ENCODE peak calls at places on chromosome 6, in eight cellular contexts. V, J, W, H, Z, G, E and P are unnamed samples.
A peak's percentile ranks its signal among the peaks of the same experiment; 100 is the strongest.

GRCh38 chr6:144898052-144898689 is 613.0 kb downstream of the UTRN start:
- DNase-seq in Z (no peak), G (no peak), H (no peak), J (no peak), V (no peak), W (no peak), E (no peak), P (no peak)

GRCh38 chr6:148146717-148147116 is 195.9 kb upstream of the SASH1 start:
- DNase-seq in J (no peak), W (peak; percentile 12), Z (no peak), G (no peak), H (no peak), V (no peak), E (no peak), P (no peak)

GRCh38 chr6:72032056-72032455 is 145.7 kb downstream of the RIMS1 start:
- DNase-seq in E (no peak), J (no peak), Z (no peak), G (no peak), W (no peak), V (no peak), H (no peak), P (no peak)

GRCh38 chr6:14897836-14898235 is 348.0 kb upstream of the JARID2 start:
- DNase-seq in Z (no peak), V (no peak), W (no peak), E (no peak), H (no peak), J (no peak), G (no peak), P (no peak)

GRCh38 chr6:116278478-116278822 is 1.3 kb downstream of the TSPYL1 start:
- DNase-seq in E (no peak), V (no peak), W (no peak), H (no peak), Z (no peak), G (no peak), J (no peak), P (no peak)

GRCh38 chr6:2760882-2761842 is 4.0 kb upstream of the WRNIP1 start:
- DNase-seq in H (no peak), Z (no peak), E (no peak), W (no peak), V (no peak), J (no peak), G (no peak), P (no peak)

GRCh38 chr6:109767961-109768360 is 76.9 kb downstream of the FIG4 start:
- DNase-seq in J (no peak), V (no peak), W (no peak), H (no peak), E (no peak), Z (no peak), G (no peak), P (no peak)

GRCh38 chr6:11177271-11177670 is 55.2 kb downstream of the NEDD9 start:
- DNase-seq in H (no peak), G (no peak), W (no peak), Z (no peak), E (no peak), V (no peak), J (no peak), P (no peak)

GRCh38 chr6:27604986-27605385 is 132.1 kb upstream of the ZNF184 start:
- DNase-seq in V (no peak), G (no peak), Z (peak; percentile 25), E (no peak), W (no peak), J (no peak), H (no peak), P (no peak)

GRCh38 chr6:37077459-37078296 is 72.2 kb downstream of the FGD2 start:
- DNase-seq in J (no peak), H (peak; percentile 71), V (peak; percentile 62), G (no peak), W (no peak), E (no peak), Z (no peak), P (no peak)

GRCh38 chr6:26520088-26520839 is 17.9 kb upstream of the HMGN4 start:
- DNase-seq in E (no peak), Z (peak; percentile 55), G (peak; percentile 25), J (no peak), W (no peak), V (no peak), H (peak; percentile 47), P (peak; percentile 12)

GRCh38 chr6:44266347-44266746 is 996 bp upstream of the NFKBIE start:
- DNase-seq in J (peak; percentile 46), H (no peak), W (no peak), Z (no peak), V (no peak), G (no peak), E (no peak), P (no peak)

GRCh38 chr6:135188718-135189117 is 7.6 kb downstream of the MYB start:
- DNase-seq in H (no peak), E (no peak), G (no peak), V (no peak), Z (no peak), W (no peak), J (no peak), P (no peak)

GRCh38 chr6:2739335-2739734 is 11.4 kb downstream of the MYLK4 start:
- DNase-seq in W (no peak), H (no peak), V (no peak), G (no peak), Z (no peak), E (no peak), J (no peak), P (no peak)

GRCh38 chr6:36769161-36769675 is 70.0 kb downstream of the CPNE5 start:
- DNase-seq in V (no peak), H (no peak), W (no peak), G (no peak), J (no peak), E (no peak), Z (no peak), P (no peak)

GRCh38 chr6:166127624-166128472 is 39.8 kb downstream of the TBXT start:
- DNase-seq in V (no peak), G (no peak), H (no peak), J (no peak), W (no peak), Z (no peak), E (no peak), P (no peak)

GRCh38 chr6:133093957-133094356 is 147.2 kb upstream of the EYA4 start:
- DNase-seq in W (no peak), Z (no peak), V (no peak), E (peak; percentile 94), J (no peak), G (peak; percentile 3), H (no peak), P (no peak)

GRCh38 chr6:148538251-148539190 is 195.9 kb downstream of the SASH1 start:
- DNase-seq in J (no peak), Z (no peak), W (no peak), H (peak; percentile 17), E (peak; percentile 70), G (no peak), V (no peak), P (peak; percentile 38)

GRCh38 chr6:36025932-36026327 is 1.5 kb upstream of the SLC26A8 start:
- DNase-seq in Z (no peak), G (no peak), H (no peak), W (no peak), J (no peak), E (no peak), V (no peak), P (no peak)

GRCh38 chr6:30542404-30542725 is 13.9 kb downstream of the GNL1 start:
- DNase-seq in J (no peak), V (no peak), G (no peak), W (peak; percentile 47), Z (no peak), H (no peak), E (no peak), P (no peak)

GRCh38 chr6:94254689-94255088 is 835.3 kb upstream of the EPHA7 start:
- DNase-seq in G (no peak), J (no peak), W (no peak), Z (no peak), H (no peak), V (no peak), E (peak; percentile 31), P (no peak)

GRCh38 chr6:42125663-42126062 is 16.8 kb downstream of the C6orf132 start:
- DNase-seq in G (no peak), W (no peak), H (no peak), J (no peak), Z (no peak), E (no peak), V (no peak), P (no peak)

GRCh38 chr6:121510568-121511177 is 75.2 kb downstream of the GJA1 start:
- DNase-seq in Z (no peak), W (no peak), G (no peak), J (no peak), H (no peak), E (no peak), V (no peak), P (no peak)

GRCh38 chr6:152595507-152595906 is 41.7 kb downstream of the SYNE1 start:
- DNase-seq in W (no peak), E (no peak), Z (peak; percentile 45), V (no peak), J (no peak), H (no peak), G (no peak), P (no peak)

GRCh38 chr6:168948002-168948401 is 305.6 kb downstream of the THBS2 start:
- DNase-seq in E (no peak), W (no peak), Z (no peak), H (no peak), V (no peak), J (no peak), G (no peak), P (no peak)

GRCh38 chr6:31874084-31874670 is 4.6 kb downstream of the SLC44A4 start:
- DNase-seq in H (no peak), V (no peak), Z (no peak), W (no peak), J (no peak), G (no peak), E (no peak), P (no peak)

GRCh38 chr6:160789263-160790027 is 87.4 kb downstream of the PLG start:
- DNase-seq in V (no peak), G (no peak), H (no peak), W (no peak), Z (no peak), E (no peak), J (no peak), P (no peak)